ENCODE peak calls at places on chromosomes 3 and 15, in eight cellular contexts. O, D, P, Z, W, J, M and E are unnamed samples.

GRCh38 chr15:90097475-90097874 is 4.8 kb downstream of the IDH2 start:
- DNase-seq in O (no peak), D (no peak), P (no peak), Z (no peak), W (no peak), J (no peak), M (no peak), E (no peak)

GRCh38 chr3:53156368-53156834 is 4.6 kb upstream of the PRKCD start:
- DNase-seq in O (no peak), D (peak; percentile 60), P (no peak), Z (no peak), W (no peak), J (no peak), M (peak; percentile 60), E (no peak)

GRCh38 chr3:126005951-126006350 is 37.0 kb downstream of the ROPN1B start:
- DNase-seq in O (no peak), D (no peak), P (no peak), Z (no peak), W (peak; percentile 85), J (peak; percentile 38), M (no peak), E (no peak)

GRCh38 chr15:57330619-57331018 is 45.7 kb upstream of the CGNL1 start:
- DNase-seq in O (no peak), D (no peak), P (no peak), Z (no peak), W (no peak), J (no peak), M (no peak), E (no peak)

GRCh38 chr3:176032043-176032442 is 1165.2 kb downstream of the TBL1XR1 start:
- DNase-seq in O (no peak), D (no peak), P (no peak), Z (no peak), W (no peak), J (no peak), M (no peak), E (no peak)

GRCh38 chr3:17639765-17640164 is 102.7 kb downstream of the TBC1D5 start:
- DNase-seq in O (peak; percentile 24), D (no peak), P (peak; percentile 18), Z (no peak), W (peak; percentile 92), J (peak; percentile 36), M (no peak), E (peak; percentile 21)

GRCh38 chr15:57298843-57299550 is 77.3 kb upstream of the CGNL1 start:
- DNase-seq in O (no peak), D (no peak), P (no peak), Z (no peak), W (no peak), J (no peak), M (no peak), E (no peak)

GRCh38 chr15:59611277-59612260 is at the start of gene GCNT3:
- DNase-seq in O (no peak), D (no peak), P (no peak), Z (no peak), W (peak; percentile 78), J (peak; percentile 34), M (no peak), E (no peak)

GRCh38 chr15:43184407-43185160 is 619 bp upstream of the CCNDBP1 start:
- DNase-seq in O (no peak), D (peak; percentile 39), P (no peak), Z (no peak), W (no peak), J (no peak), M (no peak), E (no peak)

GRCh38 chr15:43183270-43183669 is 1.9 kb upstream of the CCNDBP1 start:
- DNase-seq in O (no peak), D (no peak), P (no peak), Z (no peak), W (no peak), J (no peak), M (no peak), E (no peak)

GRCh38 chr15:43185161-43186002 is at the start of gene CCNDBP1:
- DNase-seq in O (peak; percentile 92), D (peak; percentile 100), P (peak; percentile 93), Z (peak; percentile 98), W (peak; percentile 76), J (peak; percentile 95), M (peak; percentile 99), E (peak; percentile 90)

GRCh38 chr15:43187544-43188155 is 2.4 kb downstream of the CCNDBP1 start:
- DNase-seq in O (no peak), D (no peak), P (no peak), Z (no peak), W (peak; percentile 67), J (peak; percentile 51), M (no peak), E (no peak)

GRCh38 chr15:43186003-43186353 is 775 bp downstream of the CCNDBP1 start:
- DNase-seq in O (no peak), D (no peak), P (no peak), Z (no peak), W (no peak), J (no peak), M (no peak), E (no peak)
- TF ChIP-seq CTCF in O (no peak), D (no peak), P (no peak), Z (no peak), W (no peak), J (no peak), M (peak; percentile 17), E (no peak)

DNA sequence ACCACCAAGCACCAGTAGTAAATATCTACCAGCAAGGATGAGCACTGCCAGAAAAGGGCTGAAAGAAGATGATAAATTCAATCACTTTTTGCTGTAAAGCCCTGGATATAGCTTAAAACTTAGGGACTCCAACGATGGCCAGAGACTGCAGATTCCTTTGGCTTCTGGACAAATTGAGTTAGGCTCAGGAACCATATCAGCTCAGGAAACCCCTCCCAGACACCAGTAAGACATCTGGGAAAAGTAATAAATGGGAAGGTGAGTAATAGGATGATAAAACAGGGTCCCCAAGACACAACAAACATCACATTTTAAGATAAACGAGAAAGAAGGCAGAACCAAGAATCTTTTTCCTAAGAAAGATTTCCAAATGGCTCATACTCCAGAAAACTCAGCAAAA is 65.0 kb downstream of the ANP32A start:
- DNase-seq in O (no peak), D (no peak), P (no peak), Z (no peak), W (no peak), J (no peak), M (no peak), E (no peak)
- TF ChIP-seq CTCF in O (no peak), D (no peak), P (no peak), Z (no peak), W (no peak), J (no peak), M (no peak), E (no peak)

GRCh38 chr15:75782926-75783325 is 60.3 kb upstream of the UBE2Q2 start:
- DNase-seq in O (no peak), D (peak; percentile 44), P (no peak), Z (no peak), W (no peak), J (no peak), M (no peak), E (no peak)

GRCh38 chr15:75786564-75786925 is 56.7 kb upstream of the UBE2Q2 start:
- DNase-seq in O (no peak), D (no peak), P (no peak), Z (no peak), W (no peak), J (no peak), M (no peak), E (no peak)

GRCh38 chr15:75791337-75791713 is 51.9 kb upstream of the UBE2Q2 start:
- DNase-seq in O (no peak), D (peak; percentile 32), P (no peak), Z (no peak), W (no peak), J (no peak), M (no peak), E (no peak)

GRCh38 chr15:75790631-75791336 is 52.5 kb upstream of the UBE2Q2 start:
- DNase-seq in O (no peak), D (peak; percentile 25), P (no peak), Z (no peak), W (peak; percentile 5), J (no peak), M (no peak), E (no peak)

DNA sequence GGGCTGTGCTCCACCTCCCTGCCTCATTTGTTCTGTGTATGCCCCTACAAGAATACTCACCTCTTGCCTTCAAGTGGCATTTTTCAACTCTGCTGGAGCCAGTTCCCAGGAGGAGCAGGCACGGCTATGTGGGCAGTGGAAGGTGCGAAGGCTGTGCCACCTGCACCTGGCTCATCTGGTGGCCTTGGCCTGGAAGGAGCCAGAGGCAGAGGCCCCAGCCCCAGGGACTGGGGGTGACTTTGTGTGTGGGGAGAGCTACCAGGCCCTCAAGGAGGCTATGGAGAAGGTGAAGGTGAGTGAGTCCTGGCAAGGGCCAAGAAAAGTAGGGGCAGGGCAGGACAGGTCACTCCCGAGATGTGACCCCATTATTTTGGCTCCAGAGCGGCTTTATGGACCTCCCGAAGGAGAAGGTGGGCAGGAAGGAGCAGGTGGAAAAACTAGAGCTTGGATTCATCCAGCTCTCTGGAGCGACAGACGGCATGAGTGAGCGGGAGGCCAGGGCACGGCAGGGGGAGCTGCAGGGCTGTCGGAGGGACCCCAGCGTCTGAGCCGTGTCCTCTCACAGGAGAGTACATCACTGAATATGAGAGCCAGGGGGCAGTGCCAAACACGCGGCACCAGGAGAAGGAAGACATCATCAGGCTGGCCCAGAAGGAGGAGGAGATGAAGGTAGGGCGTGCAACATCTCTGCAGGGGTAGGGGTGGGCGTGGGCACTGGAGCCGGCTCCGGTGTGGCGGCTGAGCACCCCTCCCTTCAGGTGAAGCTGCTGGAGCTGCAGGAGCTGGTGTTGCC is 57.3 kb upstream of the UBE2Q2 start:
- DNase-seq in O (no peak), D (peak; percentile 82), P (no peak), Z (no peak), W (no peak), J (no peak), M (peak; percentile 44), E (no peak)
- TF ChIP-seq CTCF in O (no peak), D (peak; percentile 77), P (no peak), Z (no peak), W (peak; percentile 2), J (no peak), M (peak; percentile 72), E (no peak)

GRCh38 chr3:165211749-165212148 is 15.6 kb upstream of the SLITRK3 start:
- DNase-seq in O (no peak), D (no peak), P (no peak), Z (no peak), W (no peak), J (no peak), M (no peak), E (no peak)

GRCh38 chr3:165210727-165211126 is 14.5 kb upstream of the SLITRK3 start:
- DNase-seq in O (no peak), D (no peak), P (no peak), Z (no peak), W (no peak), J (no peak), M (no peak), E (no peak)

GRCh38 chr3:165206454-165207266 is 10.5 kb upstream of the SLITRK3 start:
- DNase-seq in O (peak; percentile 71), D (peak; percentile 88), P (peak; percentile 52), Z (peak; percentile 87), W (peak; percentile 83), J (peak; percentile 62), M (peak; percentile 19), E (no peak)

GRCh38 chr3:165212580-165212979 is 16.4 kb upstream of the SLITRK3 start:
- DNase-seq in O (no peak), D (no peak), P (no peak), Z (no peak), W (no peak), J (no peak), M (no peak), E (no peak)

DNA sequence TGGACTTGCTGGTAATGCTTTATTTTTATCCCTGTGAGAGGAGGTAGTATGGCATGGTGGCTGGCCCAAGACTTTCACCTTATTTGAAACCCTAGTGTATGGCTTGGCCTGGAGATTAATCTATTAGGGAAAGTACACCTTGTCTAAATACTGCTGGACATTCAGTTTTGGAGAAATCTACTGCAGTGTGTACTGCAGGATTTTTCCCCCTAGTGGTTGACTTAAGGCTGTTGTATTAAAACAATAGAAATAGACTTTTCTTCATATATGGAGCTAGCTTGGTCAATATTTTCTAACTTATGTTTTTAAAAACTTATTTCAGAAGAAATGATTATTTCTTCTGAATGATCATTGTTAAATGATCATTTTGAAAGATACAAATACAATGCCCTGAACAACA is 13.9 kb upstream of the SLITRK3 start:
- DNase-seq in O (no peak), D (no peak), P (no peak), Z (no peak), W (no peak), J (no peak), M (no peak), E (no peak)
- TF ChIP-seq CTCF in O (no peak), D (peak; percentile 70), P (no peak), Z (no peak), W (peak; percentile 34), J (peak; percentile 8), M (no peak), E (peak; percentile 31)